ENCODE peak calls at places on chromosome 9, in four cellular contexts. One of them, this sample, is unnamed.

GRCh38 chr9:136326061-136326776 is 1.1 kb upstream of the GPSM1 start:
- DNase-seq in heart right ventricle: no peak
- DNase-seq in A549: no peak
- DNase-seq in cardiac fibroblast: peak; percentile 67
- DNase-seq in this sample: peak; percentile 51

GRCh38 chr9:114790521-114790920 is 15.3 kb downstream of the TNFSF15 start:
- DNase-seq in heart right ventricle: no peak
- DNase-seq in cardiac fibroblast: no peak
- DNase-seq in A549: no peak
- DNase-seq in this sample: no peak

GRCh38 chr9:35042081-35042604 is 30.3 kb downstream of the VCP start:
- DNase-seq in A549: no peak
- DNase-seq in cardiac fibroblast: peak; percentile 60
- DNase-seq in heart right ventricle: no peak
- DNase-seq in this sample: peak; percentile 32

GRCh38 chr9:76198336-76198735 is 195.9 kb downstream of the RFK start:
- DNase-seq in heart right ventricle: no peak
- DNase-seq in cardiac fibroblast: peak; percentile 54
- DNase-seq in A549: no peak
- DNase-seq in this sample: no peak

GRCh38 chr9:77679696-77680359 is 31.7 kb upstream of the GNA14 start:
- DNase-seq in A549: no peak
- DNase-seq in heart right ventricle: no peak
- DNase-seq in cardiac fibroblast: peak; percentile 14
- DNase-seq in this sample: no peak

GRCh38 chr9:124721109-124721850 is 49.8 kb downstream of the NR6A1 start:
- DNase-seq in heart right ventricle: no peak
- DNase-seq in cardiac fibroblast: peak; percentile 37
- DNase-seq in A549: peak; percentile 40
- DNase-seq in this sample: no peak

GRCh38 chr9:112334319-112334828 is 955 bp upstream of the PTBP3 start:
- DNase-seq in A549: peak; percentile 51
- DNase-seq in heart right ventricle: no peak
- DNase-seq in cardiac fibroblast: peak; percentile 46
- DNase-seq in this sample: no peak

GRCh38 chr9:129278391-129279237 is 100.6 kb upstream of the IER5L start:
- DNase-seq in cardiac fibroblast: no peak
- DNase-seq in heart right ventricle: no peak
- DNase-seq in A549: peak; percentile 36
- DNase-seq in this sample: no peak

GRCh38 chr9:3906437-3907213 is 380.8 kb upstream of the RFX3 start:
- DNase-seq in heart right ventricle: no peak
- DNase-seq in cardiac fibroblast: peak; percentile 93
- DNase-seq in A549: peak; percentile 22
- DNase-seq in this sample: peak; percentile 51

GRCh38 chr9:136220017-136220729 is 15.2 kb upstream of the LHX3 start:
- DNase-seq in heart right ventricle: no peak
- DNase-seq in cardiac fibroblast: peak; percentile 16
- DNase-seq in A549: peak; percentile 44
- DNase-seq in this sample: peak; percentile 75

GRCh38 chr9:69898714-69899209 is 78.1 kb downstream of the CFAP95 start:
- DNase-seq in cardiac fibroblast: peak; percentile 59
- DNase-seq in A549: peak; percentile 59
- DNase-seq in heart right ventricle: no peak
- DNase-seq in this sample: peak; percentile 69

GRCh38 chr9:93096131-93096802 is at the start of gene CARD19:
- DNase-seq in heart right ventricle: peak; percentile 47
- DNase-seq in cardiac fibroblast: peak; percentile 38
- DNase-seq in A549: peak; percentile 42
- DNase-seq in this sample: no peak

GRCh38 chr9:72871685-72872084 is 81.2 kb downstream of the ALDH1A1 start:
- DNase-seq in A549: peak; percentile 48
- DNase-seq in heart right ventricle: no peak
- DNase-seq in cardiac fibroblast: peak; percentile 39
- DNase-seq in this sample: peak; percentile 15

GRCh38 chr9:104817437-104817836 is 53.5 kb downstream of the NIPSNAP3B start:
- DNase-seq in heart right ventricle: no peak
- DNase-seq in cardiac fibroblast: no peak
- DNase-seq in A549: no peak
- DNase-seq in this sample: no peak

GRCh38 chr9:111648066-111648465 is 13.3 kb upstream of the GNG10 start:
- DNase-seq in heart right ventricle: no peak
- DNase-seq in A549: no peak
- DNase-seq in cardiac fibroblast: peak; percentile 49
- DNase-seq in this sample: peak; percentile 26

GRCh38 chr9:132162764-132163456 is 1.1 kb downstream of the NTNG2 start:
- DNase-seq in heart right ventricle: no peak
- DNase-seq in A549: no peak
- DNase-seq in cardiac fibroblast: no peak
- DNase-seq in this sample: no peak

GRCh38 chr9:136084191-136084944 is 10.7 kb downstream of the NACC2 start:
- DNase-seq in cardiac fibroblast: no peak
- DNase-seq in A549: no peak
- DNase-seq in heart right ventricle: peak; percentile 4
- DNase-seq in this sample: no peak

GRCh38 chr9:97501177-97501971 is at the start of gene TMOD1:
- DNase-seq in A549: peak; percentile 45
- DNase-seq in cardiac fibroblast: peak; percentile 34
- DNase-seq in heart right ventricle: peak; percentile 71
- DNase-seq in this sample: peak; percentile 34

GRCh38 chr9:129323376-129323998 is 145.4 kb upstream of the IER5L start:
- DNase-seq in cardiac fibroblast: no peak
- DNase-seq in A549: no peak
- DNase-seq in heart right ventricle: no peak
- DNase-seq in this sample: no peak

GRCh38 chr9:93156475-93157008 is 22.5 kb upstream of the NINJ1 start:
- DNase-seq in cardiac fibroblast: no peak
- DNase-seq in A549: no peak
- DNase-seq in heart right ventricle: no peak
- DNase-seq in this sample: no peak

GRCh38 chr9:131237311-131237710 is 39.0 kb downstream of the FAM78A start:
- DNase-seq in A549: no peak
- DNase-seq in cardiac fibroblast: no peak
- DNase-seq in heart right ventricle: no peak
- DNase-seq in this sample: no peak

GRCh38 chr9:87827341-87827740 is 55.3 kb upstream of the SPATA31E1 start:
- DNase-seq in cardiac fibroblast: no peak
- DNase-seq in A549: no peak
- DNase-seq in heart right ventricle: no peak
- DNase-seq in this sample: no peak

GRCh38 chr9:77911928-77912327 is 119.7 kb downstream of the GNAQ start:
- DNase-seq in A549: no peak
- DNase-seq in cardiac fibroblast: no peak
- DNase-seq in heart right ventricle: no peak
- DNase-seq in this sample: no peak

GRCh38 chr9:112112941-112113399 is 62.1 kb downstream of the SUSD1 start:
- DNase-seq in heart right ventricle: no peak
- DNase-seq in cardiac fibroblast: peak; percentile 10
- DNase-seq in A549: peak; percentile 71
- DNase-seq in this sample: peak; percentile 43

GRCh38 chr9:124858330-124859046 is 3.3 kb downstream of the RPL35 start:
- DNase-seq in cardiac fibroblast: no peak
- DNase-seq in heart right ventricle: no peak
- DNase-seq in A549: no peak
- DNase-seq in this sample: no peak

GRCh38 chr9:111442360-111443027 is 41.7 kb downstream of the ECPAS start:
- DNase-seq in A549: no peak
- DNase-seq in heart right ventricle: no peak
- DNase-seq in cardiac fibroblast: no peak
- DNase-seq in this sample: no peak

GRCh38 chr9:86821011-86821845 is 126.1 kb downstream of the GAS1 start:
- DNase-seq in A549: no peak
- DNase-seq in cardiac fibroblast: no peak
- DNase-seq in heart right ventricle: no peak
- DNase-seq in this sample: no peak

GRCh38 chr9:93830224-93830596 is 124.9 kb downstream of the BARX1 start:
- DNase-seq in A549: no peak
- DNase-seq in heart right ventricle: no peak
- DNase-seq in cardiac fibroblast: no peak
- DNase-seq in this sample: no peak

GRCh38 chr9:127123239-127123935 is 952 bp upstream of the ANGPTL2 start:
- DNase-seq in heart right ventricle: no peak
- DNase-seq in A549: no peak
- DNase-seq in cardiac fibroblast: no peak
- DNase-seq in this sample: no peak

GRCh38 chr9:108855888-108856287 is at the start of gene ACTL7B:
- DNase-seq in A549: no peak
- DNase-seq in heart right ventricle: no peak
- DNase-seq in cardiac fibroblast: no peak
- DNase-seq in this sample: no peak

This sample was measured in H4.